ENCODE peak calls at places on chromosomes 6 and 20, in six cellular contexts. G is MCF 10A; S is CD8-positive, alpha-beta T cell; Z is left ventricle myocardium inferior; F is OCI-LY7; W is psoas muscle. L is an unnamed sample.

GRCh38 chr20:555933-556332 is 12.3 kb upstream of the CSNK2A1 start:
- DNase-seq in G (peak; percentile 22), S (no peak), Z (peak; percentile 29), F (no peak), W (no peak), L (no peak)

GRCh38 chr20:8489094-8489883 is 357.2 kb downstream of the PLCB1 start:
- DNase-seq in G (no peak), S (no peak), Z (peak; percentile 24), F (no peak), W (no peak), L (no peak)

GRCh38 chr20:52105045-52105572 is 86.5 kb downstream of the ZFP64 start:
- DNase-seq in G (peak; percentile 39), S (no peak), Z (no peak), F (no peak), W (no peak), L (peak; percentile 51)

GRCh38 chr6:127561660-127562059 is 15.3 kb upstream of the C6orf58 start:
- DNase-seq in G (no peak), S (no peak), Z (no peak), F (no peak), W (no peak), L (no peak)

GRCh38 chr20:62914970-62915457 is 11.3 kb downstream of the DIDO1 start:
- DNase-seq in G (no peak), S (no peak), Z (no peak), F (no peak), W (no peak), L (no peak)

GRCh38 chr6:53564401-53565065 is 19.6 kb upstream of the GCLC start:
- DNase-seq in G (no peak), S (no peak), Z (no peak), F (no peak), W (no peak), L (no peak)

GRCh38 chr20:59400666-59401065 is 100.3 kb downstream of the EDN3 start:
- DNase-seq in G (no peak), S (peak; percentile 16), Z (no peak), F (no peak), W (no peak), L (no peak)

GRCh38 chr20:48823960-48824497 is 3.8 kb downstream of the PREX1 start:
- DNase-seq in G (peak; percentile 66), S (peak; percentile 65), Z (no peak), F (peak; percentile 50), W (no peak), L (peak; percentile 81)

GRCh38 chr6:170174771-170175643 is 115.9 kb downstream of the DLL1 start:
- DNase-seq in G (no peak), S (no peak), Z (no peak), F (no peak), W (peak; percentile 44), L (no peak)

GRCh38 chr20:32478576-32478975 is 106.6 kb downstream of the NOL4L start:
- DNase-seq in G (no peak), S (no peak), Z (no peak), F (no peak), W (no peak), L (no peak)

GRCh38 chr20:235891-236290 is 8.8 kb downstream of the DEFB129 start:
- DNase-seq in G (peak; percentile 47), S (no peak), Z (no peak), F (no peak), W (no peak), L (no peak)

GRCh38 chr6:81138236-81138635 is 614.2 kb downstream of the TENT5A start:
- DNase-seq in G (peak; percentile 22), S (no peak), Z (no peak), F (no peak), W (no peak), L (no peak)

GRCh38 chr6:44397424-44398169 is 10.1 kb downstream of the CDC5L start:
- DNase-seq in G (no peak), S (no peak), Z (no peak), F (no peak), W (no peak), L (no peak)

GRCh38 chr6:90485615-90486277 is 101.1 kb downstream of the MAP3K7 start:
- DNase-seq in G (no peak), S (no peak), Z (no peak), F (peak; percentile 23), W (no peak), L (no peak)

GRCh38 chr6:6893701-6894100 is 214.1 kb upstream of the RREB1 start:
- DNase-seq in G (peak; percentile 21), S (no peak), Z (no peak), F (no peak), W (peak; percentile 65), L (no peak)

GRCh38 chr6:161660666-161661571 is 387.1 kb upstream of the AGPAT4 start:
- DNase-seq in G (no peak), S (no peak), Z (no peak), F (no peak), W (no peak), L (no peak)

GRCh38 chr20:36624068-36624813 is 18.7 kb downstream of the RAB5IF start:
- DNase-seq in G (no peak), S (no peak), Z (no peak), F (no peak), W (no peak), L (no peak)

GRCh38 chr20:62931464-62931863 is 5.2 kb upstream of the DIDO1 start:
- DNase-seq in G (no peak), S (no peak), Z (no peak), F (no peak), W (no peak), L (no peak)

GRCh38 chr6:15389759-15390723 is 144.2 kb downstream of the JARID2 start:
- DNase-seq in G (peak; percentile 24), S (no peak), Z (no peak), F (peak; percentile 69), W (peak; percentile 58), L (peak; percentile 59)

GRCh38 chr20:50389808-50390684 is 120.1 kb upstream of the PTPN1 start:
- DNase-seq in G (no peak), S (no peak), Z (no peak), F (no peak), W (no peak), L (no peak)

DNA sequence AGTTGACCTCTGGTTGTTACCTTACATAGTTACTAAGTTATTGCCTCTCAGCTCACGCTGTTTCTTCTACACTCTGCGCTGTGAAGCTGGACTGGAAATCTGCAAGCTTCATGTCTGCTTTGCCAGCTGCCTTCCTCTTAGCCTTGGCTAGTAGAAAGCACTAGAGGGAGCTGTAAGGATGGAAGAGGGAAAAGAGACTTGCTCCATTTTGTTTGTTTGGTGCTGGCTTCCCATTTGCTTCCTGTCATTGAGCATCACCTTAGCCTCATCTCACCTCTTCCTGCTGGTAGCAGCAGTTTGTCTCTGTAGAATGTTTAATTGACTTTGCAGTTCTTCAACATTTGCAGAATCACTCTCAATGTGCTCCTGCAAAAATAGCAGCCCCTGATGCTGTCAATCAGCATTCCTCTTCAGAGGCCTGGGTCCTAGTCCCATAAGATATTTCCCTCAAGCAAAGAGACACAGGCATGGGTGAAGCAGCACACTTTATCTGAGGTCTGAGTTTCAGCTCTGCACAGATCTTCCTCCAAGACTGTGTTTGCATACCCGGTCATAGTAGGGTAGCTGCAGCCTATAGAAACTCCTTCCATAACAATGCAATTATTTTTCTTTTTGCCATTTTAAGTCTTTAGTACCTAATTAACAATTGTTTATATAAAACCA is 302.2 kb upstream of the EPHA7 start:
- DNase-seq in G (peak; percentile 25), S (no peak), Z (no peak), F (peak; percentile 0), W (no peak), L (no peak)
- TF ChIP-seq CTCF in G (no peak), S (no peak), Z (peak; percentile 50), F (peak; percentile 29), W (no peak), L (no peak)

GRCh38 chr6:39841923-39842322 is 49.7 kb downstream of the DAAM2 start:
- DNase-seq in G (no peak), S (no peak), Z (no peak), F (no peak), W (no peak), L (no peak)

GRCh38 chr6:39841291-39841690 is 49.1 kb downstream of the DAAM2 start:
- DNase-seq in G (no peak), S (no peak), Z (no peak), F (no peak), W (no peak), L (no peak)

GRCh38 chr6:39840781-39841180 is 48.6 kb downstream of the DAAM2 start:
- DNase-seq in G (no peak), S (no peak), Z (no peak), F (no peak), W (no peak), L (no peak)

GRCh38 chr6:39844866-39845265 is 52.7 kb downstream of the DAAM2 start:
- DNase-seq in G (no peak), S (no peak), Z (no peak), F (no peak), W (no peak), L (no peak)

DNA sequence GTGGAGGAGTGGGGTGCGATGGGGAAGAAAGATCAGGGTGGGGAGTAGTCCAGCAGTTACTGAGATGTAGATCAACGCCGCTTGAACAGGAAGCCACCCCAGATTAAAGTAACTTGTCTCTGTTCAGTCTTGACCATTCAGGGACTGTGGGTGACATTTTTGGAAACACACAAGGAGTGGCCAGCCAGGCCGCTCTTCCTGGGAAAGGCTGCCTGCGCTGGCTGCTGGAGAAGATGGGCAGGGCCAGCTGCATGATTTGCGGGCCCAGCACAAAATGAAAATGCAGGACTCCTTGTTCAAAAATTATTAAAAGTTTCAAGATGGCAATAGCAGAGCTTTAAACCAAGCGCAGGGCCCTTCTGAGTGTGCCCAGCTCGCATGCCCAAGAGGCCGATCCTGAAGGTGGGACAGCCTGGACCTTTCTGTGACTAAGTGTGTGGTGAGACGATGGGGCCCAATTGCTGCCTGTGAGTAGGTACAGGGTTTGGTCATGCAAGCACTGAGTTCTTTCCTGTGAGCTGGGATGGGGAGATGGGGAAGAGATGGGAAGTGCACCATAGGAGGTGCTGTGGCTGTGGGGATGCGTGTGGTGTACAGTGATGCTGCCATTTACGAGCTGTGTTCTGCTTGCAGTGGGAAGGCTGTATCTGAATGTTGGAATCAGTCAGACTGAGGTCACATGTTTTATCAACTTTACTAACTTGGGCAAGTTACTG is 51.3 kb downstream of the DAAM2 start:
- DNase-seq in G (peak; percentile 3), S (no peak), Z (no peak), F (no peak), W (no peak), L (no peak)
- TF ChIP-seq CTCF in G (no peak), S (no peak), Z (no peak), F (peak; percentile 40), W (no peak), L (no peak)

DNA sequence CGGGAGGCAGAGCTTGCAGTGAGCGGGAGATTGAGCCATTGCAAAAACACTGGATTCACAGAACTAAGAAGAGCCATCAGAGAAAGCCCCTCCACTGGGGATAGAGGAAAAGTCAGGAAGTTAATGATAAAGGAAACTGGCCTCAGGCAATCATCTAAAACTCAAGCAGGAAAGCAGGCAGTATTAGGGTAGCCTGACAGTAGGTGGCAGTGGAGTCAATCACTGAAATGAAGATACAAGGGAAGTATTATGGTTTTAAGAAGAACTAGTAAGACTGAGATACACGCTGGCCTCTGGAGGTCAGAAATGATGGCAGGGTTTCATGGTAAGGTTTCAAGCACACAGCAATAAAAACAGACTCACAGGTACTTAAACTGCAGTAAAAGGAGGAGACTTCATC is 578.3 kb downstream of the HACE1 start:
- DNase-seq in G (no peak), S (no peak), Z (no peak), F (peak; percentile 4), W (no peak), L (no peak)
- TF ChIP-seq CTCF in G (no peak), S (no peak), Z (no peak), F (peak; percentile 39), W (no peak), L (no peak)

DNA sequence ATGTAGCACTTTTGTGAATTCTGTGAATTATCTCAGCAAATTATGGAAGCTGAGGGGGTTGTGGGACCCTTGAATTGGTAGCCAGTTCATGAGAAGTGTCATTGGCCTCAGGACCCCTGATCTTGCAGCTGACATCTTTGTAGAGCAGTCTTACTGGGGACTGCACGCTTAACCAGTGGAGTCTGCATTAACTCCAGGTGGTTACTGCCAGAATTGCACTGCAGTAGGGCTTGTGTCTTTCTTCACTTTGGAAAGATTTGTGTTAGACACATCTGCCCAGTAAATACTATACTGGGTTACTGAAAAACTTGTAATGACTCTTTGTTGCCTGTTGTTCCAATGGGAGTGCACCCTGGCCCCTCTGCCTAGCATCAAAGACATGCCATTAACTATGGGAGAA is 21.2 kb upstream of the CDKN1A start:
- DNase-seq in G (no peak), S (no peak), Z (no peak), F (peak; percentile 57), W (no peak), L (no peak)
- TF ChIP-seq CTCF in G (no peak), S (no peak), Z (no peak), F (peak; percentile 45), W (no peak), L (no peak)